ENCODE peak calls at places on chromosomes 5 and 9, in six cellular contexts. One of them, this sample, is unnamed.
A peak's percentile ranks its signal among the peaks of the same experiment; 100 is the strongest.

GRCh38 chr5:179118756-179119414 is 58.7 kb downstream of the ZNF354C start:
- DNase-seq in NCI-H2171 treated with DMSO at 0.1 percent for 48 hours: no peak
- DNase-seq in AG04450: no peak
- DNase-seq in body of pancreas: no peak
- DNase-seq in HepG2: no peak
- DNase-seq in T follicular helper cell: no peak
- DNase-seq in this sample: no peak

GRCh38 chr9:130699047-130699446 is 5.5 kb downstream of the EXOSC2 start:
- DNase-seq in NCI-H2171 treated with DMSO at 0.1 percent for 48 hours: no peak
- DNase-seq in AG04450: no peak
- DNase-seq in body of pancreas: no peak
- DNase-seq in HepG2: no peak
- DNase-seq in T follicular helper cell: no peak
- DNase-seq in this sample: no peak

GRCh38 chr5:68405026-68405684 is 189.6 kb downstream of the PIK3R1 start:
- DNase-seq in NCI-H2171 treated with DMSO at 0.1 percent for 48 hours: no peak
- DNase-seq in AG04450: no peak
- DNase-seq in body of pancreas: no peak
- DNase-seq in HepG2: no peak
- DNase-seq in T follicular helper cell: no peak
- DNase-seq in this sample: no peak

GRCh38 chr9:37904647-37905505 is 949 bp upstream of the SLC25A51 start:
- DNase-seq in NCI-H2171 treated with DMSO at 0.1 percent for 48 hours: peak; percentile 33
- DNase-seq in AG04450: no peak
- DNase-seq in body of pancreas: no peak
- DNase-seq in HepG2: no peak
- DNase-seq in T follicular helper cell: no peak
- DNase-seq in this sample: no peak

GRCh38 chr5:100667021-100667671 is 132.0 kb downstream of the FAM174A start:
- DNase-seq in NCI-H2171 treated with DMSO at 0.1 percent for 48 hours: no peak
- DNase-seq in AG04450: no peak
- DNase-seq in body of pancreas: no peak
- DNase-seq in HepG2: no peak
- DNase-seq in T follicular helper cell: no peak
- DNase-seq in this sample: no peak

GRCh38 chr5:135456238-135457099 is 4.3 kb upstream of the TIFAB start:
- DNase-seq in NCI-H2171 treated with DMSO at 0.1 percent for 48 hours: no peak
- DNase-seq in AG04450: no peak
- DNase-seq in body of pancreas: no peak
- DNase-seq in HepG2: peak; percentile 16
- DNase-seq in T follicular helper cell: no peak
- DNase-seq in this sample: no peak

GRCh38 chr9:89606567-89607311 is 1.9 kb downstream of the GADD45G start:
- DNase-seq in NCI-H2171 treated with DMSO at 0.1 percent for 48 hours: peak; percentile 90
- DNase-seq in AG04450: no peak
- DNase-seq in body of pancreas: peak; percentile 74
- DNase-seq in HepG2: no peak
- DNase-seq in T follicular helper cell: no peak
- DNase-seq in this sample: no peak

GRCh38 chr9:3502560-3503398 is 23.0 kb downstream of the RFX3 start:
- DNase-seq in NCI-H2171 treated with DMSO at 0.1 percent for 48 hours: no peak
- DNase-seq in AG04450: no peak
- DNase-seq in body of pancreas: no peak
- DNase-seq in HepG2: no peak
- DNase-seq in T follicular helper cell: no peak
- DNase-seq in this sample: no peak

GRCh38 chr5:83440826-83441225 is 30.7 kb upstream of the VCAN start:
- DNase-seq in NCI-H2171 treated with DMSO at 0.1 percent for 48 hours: no peak
- DNase-seq in AG04450: no peak
- DNase-seq in body of pancreas: no peak
- DNase-seq in HepG2: no peak
- DNase-seq in T follicular helper cell: no peak
- DNase-seq in this sample: no peak

GRCh38 chr9:130732131-130732530 is 38.6 kb downstream of the EXOSC2 start:
- DNase-seq in NCI-H2171 treated with DMSO at 0.1 percent for 48 hours: peak; percentile 46
- DNase-seq in AG04450: no peak
- DNase-seq in body of pancreas: no peak
- DNase-seq in HepG2: peak; percentile 20
- DNase-seq in T follicular helper cell: no peak
- DNase-seq in this sample: no peak

GRCh38 chr5:76372320-76373054 is 30.6 kb upstream of the IQGAP2 start:
- DNase-seq in NCI-H2171 treated with DMSO at 0.1 percent for 48 hours: no peak
- DNase-seq in AG04450: peak; percentile 77
- DNase-seq in body of pancreas: peak; percentile 27
- DNase-seq in HepG2: peak; percentile 76
- DNase-seq in T follicular helper cell: no peak
- DNase-seq in this sample: no peak

GRCh38 chr5:31066655-31067328 is 126.7 kb upstream of the CDH6 start:
- DNase-seq in NCI-H2171 treated with DMSO at 0.1 percent for 48 hours: no peak
- DNase-seq in AG04450: peak; percentile 4
- DNase-seq in body of pancreas: no peak
- DNase-seq in HepG2: no peak
- DNase-seq in T follicular helper cell: no peak
- DNase-seq in this sample: no peak

GRCh38 chr9:129761901-129762359 is 9.1 kb upstream of the PTGES start:
- DNase-seq in NCI-H2171 treated with DMSO at 0.1 percent for 48 hours: no peak
- DNase-seq in AG04450: peak; percentile 55
- DNase-seq in body of pancreas: no peak
- DNase-seq in HepG2: no peak
- DNase-seq in T follicular helper cell: no peak
- DNase-seq in this sample: no peak

GRCh38 chr9:87541663-87542062 is 44.0 kb downstream of the DAPK1 start:
- DNase-seq in NCI-H2171 treated with DMSO at 0.1 percent for 48 hours: no peak
- DNase-seq in AG04450: no peak
- DNase-seq in body of pancreas: no peak
- DNase-seq in HepG2: no peak
- DNase-seq in T follicular helper cell: no peak
- DNase-seq in this sample: no peak

GRCh38 chr9:34413229-34413852 is 36.6 kb upstream of the MYORG start:
- DNase-seq in NCI-H2171 treated with DMSO at 0.1 percent for 48 hours: no peak
- DNase-seq in AG04450: peak; percentile 7
- DNase-seq in body of pancreas: peak; percentile 30
- DNase-seq in HepG2: peak; percentile 31
- DNase-seq in T follicular helper cell: no peak
- DNase-seq in this sample: no peak

GRCh38 chr9:120868676-120869359 is 8.2 kb downstream of the PHF19 start:
- DNase-seq in NCI-H2171 treated with DMSO at 0.1 percent for 48 hours: peak; percentile 20
- DNase-seq in AG04450: peak; percentile 76
- DNase-seq in body of pancreas: peak; percentile 99
- DNase-seq in HepG2: no peak
- DNase-seq in T follicular helper cell: peak; percentile 96
- DNase-seq in this sample: peak; percentile 93

This sample was measured in natural killer cell.